ENCODE peak calls at places on chromosome 11, in seven cellular contexts. L, Z, J, G, U, S and X are unnamed samples.

GRCh38 chr11:93123351-93123898 is 74.4 kb downstream of the SLC36A4 start:
- DNase-seq in L (no peak), Z (no peak), J (no peak), G (no peak), U (no peak), S (peak), X (no peak)

GRCh38 chr11:103862827-103863213 is 173.6 kb upstream of the DDI1 start:
- DNase-seq in L (no peak), Z (no peak), J (no peak), G (no peak), U (no peak), S (no peak), X (no peak)

GRCh38 chr11:85787809-85788805 is 22.8 kb downstream of the SYTL2 start:
- DNase-seq in L (no peak), Z (no peak), J (peak), G (no peak), U (no peak), S (peak), X (no peak)

GRCh38 chr11:69926376-69927050 is 107.3 kb upstream of the FGF3 start:
- DNase-seq in L (no peak), Z (no peak), J (no peak), G (no peak), U (no peak), S (no peak), X (no peak)

GRCh38 chr11:67562951-67563350 is 20.7 kb upstream of the GSTP1 start:
- DNase-seq in L (no peak), Z (no peak), J (no peak), G (no peak), U (no peak), S (no peak), X (no peak)

GRCh38 chr11:8917157-8917820 is 6.3 kb downstream of the AKIP1 start:
- DNase-seq in L (no peak), Z (peak), J (peak), G (peak), U (peak), S (peak), X (peak)

GRCh38 chr11:69703711-69704507 is at the start of gene FGF19:
- DNase-seq in L (peak), Z (no peak), J (no peak), G (no peak), U (no peak), S (no peak), X (no peak)

GRCh38 chr11:833114-833791 is 501 bp downstream of the CD151 start:
- DNase-seq in L (peak), Z (no peak), J (peak), G (no peak), U (no peak), S (no peak), X (peak)

GRCh38 chr11:57712256-57713150 is at the start of gene TMX2:
- DNase-seq in L (peak), Z (peak), J (peak), G (peak), U (peak), S (peak), X (peak)

GRCh38 chr11:65868076-65868667 is 4.4 kb downstream of the EFEMP2 start:
- DNase-seq in L (no peak), Z (no peak), J (no peak), G (no peak), U (no peak), S (no peak), X (no peak)

GRCh38 chr11:39990413-39990812 is 1469.0 kb downstream of the LRRC4C start:
- DNase-seq in L (no peak), Z (no peak), J (no peak), G (no peak), U (no peak), S (no peak), X (no peak)

GRCh38 chr11:33630936-33631748 is 69.5 kb downstream of the C11orf91 start:
- DNase-seq in L (no peak), Z (no peak), J (peak), G (no peak), U (no peak), S (no peak), X (peak)

GRCh38 chr11:23263466-23263865 is 403.2 kb upstream of the CCDC179 start:
- DNase-seq in L (no peak), Z (no peak), J (no peak), G (no peak), U (no peak), S (no peak), X (no peak)

GRCh38 chr11:114208371-114208770 is 87.8 kb upstream of the NNMT start:
- DNase-seq in L (no peak), Z (no peak), J (peak), G (no peak), U (no peak), S (no peak), X (no peak)

GRCh38 chr11:111944139-111944538 is 7.0 kb downstream of the DIXDC1 start:
- DNase-seq in L (peak), Z (peak), J (peak), G (peak), U (no peak), S (peak), X (peak)

GRCh38 chr11:70066628-70067027 is 11.5 kb upstream of the ANO1 start:
- DNase-seq in L (no peak), Z (no peak), J (no peak), G (no peak), U (no peak), S (no peak), X (no peak)

GRCh38 chr11:68670208-68670992 is 13.9 kb upstream of the GAL start:
- DNase-seq in L (no peak), Z (no peak), J (no peak), G (no peak), U (no peak), S (no peak), X (no peak)

GRCh38 chr11:1077417-1078119 is 2.9 kb downstream of the MUC2 start:
- DNase-seq in L (no peak), Z (no peak), J (no peak), G (no peak), U (peak), S (no peak), X (no peak)

GRCh38 chr11:74373382-74373781 is 24.9 kb downstream of the PGM2L1 start:
- DNase-seq in L (no peak), Z (no peak), J (no peak), G (no peak), U (no peak), S (peak), X (no peak)

GRCh38 chr11:120682026-120682649 is 170.6 kb downstream of the GRIK4 start:
- DNase-seq in L (no peak), Z (no peak), J (no peak), G (no peak), U (no peak), S (no peak), X (no peak)

GRCh38 chr11:68436985-68437926 is 23.3 kb upstream of the PPP6R3 start:
- DNase-seq in L (peak), Z (peak), J (peak), G (peak), U (no peak), S (peak), X (peak)

GRCh38 chr11:701741-702513 is 4.1 kb upstream of the EPS8L2 start:
- DNase-seq in L (no peak), Z (no peak), J (no peak), G (no peak), U (no peak), S (no peak), X (no peak)

GRCh38 chr11:101862410-101863233 is 52.2 kb upstream of the CEP126 start:
- DNase-seq in L (peak), Z (peak), J (peak), G (peak), U (no peak), S (peak), X (peak)

GRCh38 chr11:48123249-48123875 is 93.2 kb upstream of the OR4B1 start:
- DNase-seq in L (no peak), Z (no peak), J (no peak), G (peak), U (no peak), S (no peak), X (no peak)

GRCh38 chr11:104433751-104434150 is 269.8 kb upstream of the PDGFD start:
- DNase-seq in L (no peak), Z (no peak), J (no peak), G (no peak), U (no peak), S (no peak), X (no peak)

GRCh38 chr11:48018561-48019229 is 38.3 kb downstream of the PTPRJ start:
- DNase-seq in L (peak), Z (no peak), J (no peak), G (no peak), U (no peak), S (no peak), X (no peak)

DNA sequence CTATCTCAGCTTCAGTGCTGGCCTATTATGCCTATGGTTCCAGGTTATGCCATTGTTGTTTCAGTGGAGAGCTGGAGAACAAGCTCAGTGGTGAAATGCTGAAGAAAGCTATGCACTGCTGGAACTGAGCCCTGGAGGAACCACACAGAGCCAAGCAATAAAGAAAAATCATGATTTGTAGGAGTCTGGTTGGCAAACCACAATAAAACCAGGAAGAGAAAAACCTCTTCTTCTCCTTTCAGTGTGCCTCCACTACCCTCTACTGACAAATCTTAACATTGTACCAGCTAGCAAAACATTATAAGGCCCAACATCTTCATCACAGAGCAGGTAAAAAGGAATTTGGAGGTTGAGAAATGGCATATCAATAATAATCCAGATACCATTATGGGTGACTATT is 5.3 kb downstream of the OR51F2 start:
- DNase-seq in L (no peak), Z (no peak), J (no peak), G (peak), U (no peak), S (peak), X (no peak)
- TF ChIP-seq CTCF in L (no peak), Z (no peak), J (peak), G (peak), U (no peak), S (peak), X (no peak)

GRCh38 chr11:31625868-31626267 is 116.3 kb downstream of the ELP4 start:
- DNase-seq in L (no peak), Z (no peak), J (no peak), G (no peak), U (no peak), S (no peak), X (no peak)
- TF ChIP-seq CTCF in L (no peak), Z (no peak), J (no peak), G (no peak), U (no peak), S (no peak), X (no peak)

GRCh38 chr11:21411114-21411513 is 741.7 kb downstream of the NELL1 start:
- DNase-seq in L (no peak), Z (no peak), J (no peak), G (no peak), U (no peak), S (no peak), X (no peak)
- TF ChIP-seq CTCF in L (no peak), Z (no peak), J (no peak), G (no peak), U (no peak), S (no peak), X (no peak)

DNA sequence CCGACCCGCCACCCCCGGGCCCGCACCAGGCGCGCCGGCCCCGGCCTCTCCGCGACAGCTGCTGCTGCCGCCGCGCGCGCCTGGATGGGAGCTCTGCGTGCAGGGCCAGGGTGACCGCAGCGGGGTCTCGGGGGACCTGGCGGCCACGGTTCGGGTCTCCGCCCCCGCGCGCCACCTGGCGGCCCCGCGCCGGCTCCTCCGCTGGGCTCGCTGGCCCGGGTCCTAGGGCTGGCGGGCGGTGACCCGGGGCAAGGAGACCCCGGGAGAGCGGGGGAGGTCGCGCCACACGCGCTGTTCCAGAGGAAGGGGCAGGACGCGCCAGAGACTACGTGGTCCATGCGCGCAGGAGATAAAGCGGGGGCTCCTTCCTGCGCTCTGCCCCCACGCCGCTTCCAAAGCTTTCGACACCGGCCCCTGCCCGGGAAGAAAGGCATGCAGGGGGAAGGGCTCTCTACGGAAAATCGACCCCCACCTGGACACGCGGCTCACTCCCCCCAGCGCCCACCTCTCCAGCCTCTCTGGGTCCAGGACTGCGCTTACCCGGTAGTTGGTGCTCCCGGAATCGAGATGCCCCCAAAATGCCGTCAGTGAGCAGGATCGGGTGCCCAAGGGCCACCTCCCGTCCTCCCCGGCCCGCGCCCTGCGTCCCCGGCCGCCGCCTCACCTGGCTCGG is 480 bp downstream of the SHANK2 start:
- DNase-seq in L (peak), Z (no peak), J (peak), G (no peak), U (no peak), S (no peak), X (no peak)
- TF ChIP-seq CTCF in L (peak), Z (peak), J (no peak), G (peak), U (peak), S (peak), X (no peak)

DNA sequence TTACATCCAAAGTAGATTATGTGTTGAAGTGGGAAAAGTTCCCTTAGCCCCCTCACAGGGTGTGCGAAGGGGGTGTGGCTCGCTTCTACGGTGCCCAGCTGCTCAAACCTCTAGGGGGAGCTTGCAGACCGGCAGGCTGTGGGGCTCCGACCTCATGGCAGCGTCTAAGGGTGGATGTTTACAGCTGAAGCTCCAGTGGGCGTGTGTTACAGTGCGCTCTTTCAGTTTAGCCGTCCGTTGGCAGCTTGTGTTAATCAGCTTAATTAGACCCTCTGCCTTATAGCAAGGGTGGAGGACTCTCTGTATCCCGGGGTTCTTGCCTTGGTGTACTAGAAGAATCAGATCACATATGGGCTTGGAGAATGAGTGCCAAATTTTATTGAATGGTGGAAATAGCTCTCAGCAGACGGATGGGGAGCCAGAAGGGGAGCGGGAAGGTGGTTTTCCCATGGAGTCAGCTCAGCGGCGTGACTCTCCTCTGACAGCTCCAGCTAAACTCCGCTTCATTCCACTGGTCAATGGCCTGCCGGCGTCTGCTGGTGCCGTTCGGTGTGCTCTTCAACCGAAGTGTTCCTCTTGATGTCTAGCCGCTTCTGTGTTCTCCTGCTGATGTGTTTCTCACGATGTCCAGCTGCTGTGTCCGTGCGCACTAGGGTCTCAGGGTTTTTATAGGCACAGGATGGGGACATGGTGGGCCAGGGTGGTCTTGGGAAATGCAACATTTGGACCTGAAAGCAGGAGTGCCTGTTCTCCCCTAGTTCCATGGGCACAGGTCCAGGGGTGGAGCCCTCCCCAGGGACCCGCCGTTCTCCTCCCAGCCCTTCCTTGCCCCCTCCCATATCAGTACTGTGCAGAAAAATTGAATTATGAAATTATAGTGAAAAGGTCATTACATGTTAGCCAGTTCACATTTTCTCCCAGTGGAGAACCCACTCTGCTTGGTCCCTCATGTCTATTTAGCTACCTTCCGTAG is 28.6 kb upstream of the OR10G7 start:
- DNase-seq in L (peak), Z (peak), J (peak), G (peak), U (peak), S (peak), X (peak)
- TF ChIP-seq CTCF in L (no peak), Z (peak), J (peak), G (peak), U (peak), S (peak), X (peak)

DNA sequence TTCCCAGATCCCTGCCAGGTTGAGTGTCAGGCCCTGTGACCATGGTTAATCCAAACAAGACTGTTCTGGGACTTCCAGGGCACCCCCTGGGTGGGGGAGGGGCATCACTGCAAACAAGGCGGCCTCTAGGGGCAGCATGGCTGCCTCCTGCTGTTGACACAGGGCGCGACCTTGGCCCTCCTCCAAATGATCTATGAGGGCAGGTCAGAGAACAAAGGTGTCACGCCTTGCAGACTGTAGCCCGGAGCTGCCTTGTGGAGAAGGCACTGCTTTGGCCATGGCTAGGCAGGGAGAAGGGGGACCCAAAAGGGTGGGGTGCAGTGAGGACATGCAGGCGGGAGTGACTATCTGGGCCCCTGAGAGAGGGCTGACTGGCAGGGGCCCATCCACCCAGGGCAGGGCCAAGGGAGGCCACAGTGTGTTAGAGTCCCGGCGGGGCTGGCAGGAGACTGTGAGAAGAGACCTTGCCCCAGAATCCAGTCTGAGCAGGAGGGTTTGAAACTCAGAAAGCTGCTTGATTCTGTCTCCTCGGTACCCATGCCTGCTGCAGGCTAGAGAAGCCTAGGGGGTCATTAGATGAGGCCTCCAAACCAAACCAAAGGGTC is 35.6 kb downstream of the KCNC1 start:
- DNase-seq in L (no peak), Z (no peak), J (no peak), G (no peak), U (no peak), S (no peak), X (no peak)
- TF ChIP-seq CTCF in L (no peak), Z (no peak), J (no peak), G (no peak), U (no peak), S (no peak), X (no peak)

DNA sequence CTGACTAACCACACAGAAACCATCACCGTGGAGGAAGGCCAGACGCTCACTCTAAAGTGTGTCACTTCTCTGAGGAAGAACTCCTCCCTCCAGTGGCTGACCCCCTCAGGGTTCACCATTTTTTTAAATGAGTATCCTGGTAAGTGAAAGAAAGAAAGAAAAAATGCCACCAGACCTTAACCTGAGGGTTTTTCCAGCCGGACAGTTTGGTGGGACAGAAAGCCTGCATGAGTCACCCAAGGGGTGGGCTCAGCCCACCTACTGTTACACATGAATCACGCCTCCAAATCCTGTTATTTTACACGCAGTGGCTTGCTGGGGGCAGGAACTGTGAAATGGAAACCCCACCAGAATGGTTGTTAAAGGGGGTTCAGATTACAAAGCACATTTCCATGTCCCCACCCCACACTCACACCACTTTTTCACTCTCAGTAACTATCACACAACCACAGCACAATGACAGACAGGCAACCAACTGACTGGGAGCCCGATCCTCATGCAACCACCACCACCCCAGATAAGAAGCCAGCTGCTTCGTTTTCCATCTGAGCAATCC is 11.9 kb downstream of the CRTAM start:
- DNase-seq in L (no peak), Z (peak), J (peak), G (peak), U (no peak), S (peak), X (peak)
- TF ChIP-seq CTCF in L (no peak), Z (peak), J (no peak), G (peak), U (no peak), S (peak), X (peak)

DNA sequence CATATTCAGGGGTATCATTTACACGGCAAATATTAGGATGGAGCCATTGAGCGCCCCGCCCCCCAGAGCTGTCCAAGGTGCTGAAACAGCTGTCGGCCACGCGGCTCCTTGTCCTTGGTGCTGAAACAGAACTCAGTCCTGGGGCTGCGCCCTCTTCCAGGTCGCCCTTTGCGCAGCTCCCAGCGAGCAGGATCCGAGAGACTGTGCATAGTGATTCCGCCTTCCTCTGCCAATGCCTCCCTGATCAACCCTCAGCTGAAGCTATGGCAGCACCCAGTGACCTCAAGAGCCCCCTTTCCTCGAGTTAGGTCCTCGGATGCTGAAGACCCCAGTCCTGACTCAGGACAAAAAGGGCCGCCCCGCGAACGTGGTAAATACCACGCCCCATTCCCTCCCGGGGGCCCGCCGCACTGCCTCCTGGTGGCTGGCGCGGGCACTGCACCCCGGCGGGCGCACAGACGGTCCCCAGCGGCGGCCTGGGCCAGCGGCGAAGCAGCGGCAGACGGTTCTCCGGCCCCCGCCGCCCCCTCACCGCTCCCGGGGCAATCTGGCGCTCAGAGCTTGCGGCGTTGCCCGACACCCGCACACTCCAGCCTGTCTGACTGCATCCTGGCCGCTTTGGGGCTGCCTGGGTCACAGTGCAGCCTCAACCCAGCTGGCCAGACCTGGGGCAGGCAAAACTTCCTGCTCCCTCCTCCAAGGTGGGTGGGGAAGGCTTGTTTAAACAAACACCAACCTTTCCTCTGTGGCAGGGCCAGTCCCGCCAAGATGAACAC is 13.4 kb downstream of the SYT7 start:
- DNase-seq in L (peak), Z (peak), J (peak), G (peak), U (peak), S (peak), X (peak)
- TF ChIP-seq CTCF in L (peak), Z (peak), J (peak), G (peak), U (peak), S (peak), X (peak)

GRCh38 chr11:75376175-75376574 is 23.1 kb upstream of the RPS3 start:
- DNase-seq in L (no peak), Z (no peak), J (no peak), G (no peak), U (no peak), S (no peak), X (no peak)
- TF ChIP-seq CTCF in L (no peak), Z (peak), J (no peak), G (peak), U (no peak), S (peak), X (no peak)